ENCODE peak calls at places on chromosomes 1 and 21, in eight cellular contexts. V, R, K, M, Q, J, H and F are unnamed samples.
A peak's percentile ranks its signal among the peaks of the same experiment; 100 is the strongest.

GRCh38 chr1:11749203-11749689 is 12.7 kb upstream of the C1orf167 start:
- DNase-seq in V (no peak), R (no peak), K (no peak), M (peak; percentile 37), Q (no peak), J (no peak), H (peak; percentile 28), F (no peak)

GRCh38 chr21:35909456-35910178 is 150.7 kb downstream of the SETD4 start:
- DNase-seq in V (no peak), R (no peak), K (no peak), M (no peak), Q (no peak), J (no peak), H (no peak), F (no peak)

GRCh38 chr1:87463917-87464565 is 135.4 kb downstream of the LMO4 start:
- DNase-seq in V (no peak), R (no peak), K (no peak), M (peak; percentile 74), Q (no peak), J (no peak), H (no peak), F (no peak)

GRCh38 chr1:183506561-183506960 is 34.3 kb downstream of the SMG7 start:
- DNase-seq in V (no peak), R (no peak), K (no peak), M (no peak), Q (no peak), J (no peak), H (no peak), F (no peak)

GRCh38 chr1:15406911-15407559 is 2.7 kb upstream of the EFHD2 start:
- DNase-seq in V (peak; percentile 71), R (no peak), K (no peak), M (no peak), Q (peak; percentile 69), J (no peak), H (no peak), F (no peak)

GRCh38 chr1:196701144-196701543 is 49.3 kb downstream of the CFH start:
- DNase-seq in V (no peak), R (no peak), K (no peak), M (no peak), Q (no peak), J (no peak), H (no peak), F (no peak)

GRCh38 chr1:9684806-9685205 is 33.3 kb downstream of the PIK3CD start:
- DNase-seq in V (no peak), R (no peak), K (no peak), M (no peak), Q (no peak), J (no peak), H (no peak), F (no peak)

GRCh38 chr1:16905112-16905855 is 9.5 kb downstream of the RNU1-2 start:
- DNase-seq in V (no peak), R (no peak), K (no peak), M (peak; percentile 64), Q (no peak), J (no peak), H (no peak), F (no peak)

GRCh38 chr1:151998611-151999362 is 5.1 kb upstream of the S100A10 start:
- DNase-seq in V (no peak), R (no peak), K (no peak), M (no peak), Q (no peak), J (no peak), H (no peak), F (no peak)

GRCh38 chr1:173628888-173629287 is 6.2 kb upstream of the TEX50 start:
- DNase-seq in V (no peak), R (no peak), K (no peak), M (no peak), Q (no peak), J (no peak), H (no peak), F (no peak)

DNA sequence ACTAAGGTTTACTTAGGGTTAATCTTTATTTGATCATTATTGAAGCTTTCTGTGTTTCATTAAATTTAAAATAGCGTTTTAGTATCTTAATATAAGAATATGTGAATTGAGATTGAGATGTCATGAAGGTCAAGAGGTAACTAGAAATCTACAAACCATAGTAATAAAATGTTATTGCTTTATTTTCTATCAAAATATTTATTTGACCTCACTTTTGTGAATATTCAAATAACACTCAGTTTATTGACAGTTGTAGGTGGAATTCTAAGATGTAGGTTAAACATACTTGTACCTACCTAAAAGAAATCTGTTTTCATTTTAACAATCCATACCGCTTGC is 5.7 kb downstream of the ADGRL2 start:
- DNase-seq in V (no peak), R (no peak), K (no peak), M (no peak), Q (no peak), J (no peak), H (no peak), F (no peak)
- H3K9me3 ChIP-seq in V (no peaks in the 10 kb centered on the region), R (no peaks in the 10 kb centered on the region), K (no peaks in the 10 kb centered on the region), M (no peaks in the 10 kb centered on the region), Q (no peaks in the 10 kb centered on the region), J (no peaks in the 10 kb centered on the region), H (no peaks in the 10 kb centered on the region), F (no peaks in the 10 kb centered on the region)

GRCh38 chr21:44741921-44742320 is 30.5 kb upstream of the TSPEAR start:
- DNase-seq in V (no peak), R (no peak), K (no peak), M (no peak), Q (no peak), J (no peak), H (no peak), F (no peak)
- H3K9me3 ChIP-seq in V (peaks cover 19% of the 10 kb centered on the region), R (peaks cover 7% of the 10 kb centered on the region), K (no peaks in the 10 kb centered on the region), M (peaks cover 7% of the 10 kb centered on the region), Q (peaks cover 27% of the 10 kb centered on the region), J (peaks cover 36% of the 10 kb centered on the region), H (no peaks in the 10 kb centered on the region), F (peaks cover 31% of the 10 kb centered on the region)

GRCh38 chr1:77978293-77978968 is 441 bp downstream of the FUBP1 start:
- DNase-seq in V (peak; percentile 82), R (peak; percentile 35), K (peak; percentile 49), M (peak; percentile 92), Q (peak; percentile 82), J (peak; percentile 89), H (peak; percentile 67), F (peak; percentile 95)
- H3K9me3 ChIP-seq in V (no peaks in the 10 kb centered on the region), R (no peaks in the 10 kb centered on the region), K (no peaks in the 10 kb centered on the region), M (no peaks in the 10 kb centered on the region), Q (no peaks in the 10 kb centered on the region), J (no peaks in the 10 kb centered on the region), H (no peaks in the 10 kb centered on the region), F (no peaks in the 10 kb centered on the region)

GRCh38 chr21:26444646-26445045 is 128.4 kb downstream of the CYYR1 start:
- DNase-seq in V (no peak), R (no peak), K (no peak), M (no peak), Q (no peak), J (no peak), H (no peak), F (no peak)
- H3K9me3 ChIP-seq in V (no peaks in the 10 kb centered on the region), R (no peaks in the 10 kb centered on the region), K (no peaks in the 10 kb centered on the region), M (no peaks in the 10 kb centered on the region), Q (no peaks in the 10 kb centered on the region), J (no peaks in the 10 kb centered on the region), H (no peaks in the 10 kb centered on the region), F (no peaks in the 10 kb centered on the region)

GRCh38 chr1:2797741-2798016 is 3.8 kb downstream of the TTC34 start:
- DNase-seq in V (no peak), R (no peak), K (no peak), M (no peak), Q (no peak), J (no peak), H (no peak), F (no peak)
- H3K9me3 ChIP-seq in V (peaks cover 7% of the 10 kb centered on the region), R (peaks cover 18% of the 10 kb centered on the region), K (no peaks in the 10 kb centered on the region), M (no peaks in the 10 kb centered on the region), Q (peaks cover 21% of the 10 kb centered on the region), J (peaks cover 30% of the 10 kb centered on the region), H (peaks cover 19% of the 10 kb centered on the region), F (peaks cover 27% of the 10 kb centered on the region)

DNA sequence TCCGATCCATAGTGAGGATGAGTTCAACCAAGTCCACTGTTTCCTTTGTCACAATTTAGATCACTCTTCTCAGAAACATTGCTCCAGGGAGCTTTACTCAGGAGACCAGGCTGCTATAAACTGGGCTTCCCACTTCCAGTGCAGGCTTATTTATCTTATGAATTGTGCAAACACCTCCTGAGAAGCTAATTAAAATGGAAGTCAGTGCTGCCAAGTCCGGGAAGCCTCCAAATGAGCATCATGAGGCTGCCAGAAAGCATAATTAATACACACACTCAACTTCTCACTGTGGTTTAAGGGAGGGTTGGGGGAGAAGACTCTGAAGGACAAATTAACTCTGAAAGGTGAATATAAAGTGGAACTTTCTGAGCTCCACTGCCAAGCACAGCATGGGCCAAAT is 145.0 kb upstream of the SGIP1 start:
- DNase-seq in V (no peak), R (no peak), K (no peak), M (no peak), Q (no peak), J (no peak), H (no peak), F (no peak)
- H3K9me3 ChIP-seq in V (peaks cover 8% of the 10 kb centered on the region), R (peaks cover 8% of the 10 kb centered on the region), K (no peaks in the 10 kb centered on the region), M (no peaks in the 10 kb centered on the region), Q (no peaks in the 10 kb centered on the region), J (peaks cover 5% of the 10 kb centered on the region), H (peaks cover 5% of the 10 kb centered on the region), F (no peaks in the 10 kb centered on the region)

DNA sequence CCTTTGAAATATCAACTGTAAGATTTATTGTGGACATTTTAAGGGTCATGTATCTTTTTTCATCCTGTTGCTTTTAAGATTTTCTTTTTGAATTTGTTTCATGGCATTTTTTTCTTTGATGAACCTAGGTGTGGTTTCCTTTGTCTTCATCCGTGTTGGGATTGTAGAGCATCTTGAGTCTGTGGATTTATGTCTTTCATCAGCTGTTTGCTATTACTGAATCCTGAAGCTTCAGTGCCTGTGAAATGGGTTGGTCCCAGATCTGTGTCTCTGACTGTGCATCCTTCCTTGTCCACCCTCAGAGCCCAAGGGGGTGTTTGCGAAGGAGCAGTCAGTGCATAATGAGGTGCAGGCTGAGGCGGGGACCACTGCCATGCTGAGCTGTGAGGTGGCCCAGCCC is 37.3 kb downstream of the OBSCN start:
- DNase-seq in V (no peak), R (no peak), K (no peak), M (no peak), Q (no peak), J (no peak), H (no peak), F (peak; percentile 37)
- H3K9me3 ChIP-seq in V (peaks cover 16% of the 10 kb centered on the region), R (peaks cover 51% of the 10 kb centered on the region), K (peaks cover 5% of the 10 kb centered on the region), M (no peaks in the 10 kb centered on the region), Q (peaks cover 57% of the 10 kb centered on the region), J (peaks cover 59% of the 10 kb centered on the region), H (peaks cover 59% of the 10 kb centered on the region), F (peaks cover 60% of the 10 kb centered on the region)

GRCh38 chr1:158362941-158363340 is 9.2 kb downstream of the CD1E start:
- DNase-seq in V (no peak), R (no peak), K (no peak), M (no peak), Q (no peak), J (no peak), H (no peak), F (no peak)
- H3K9me3 ChIP-seq in V (no peaks in the 10 kb centered on the region), R (no peaks in the 10 kb centered on the region), K (no peaks in the 10 kb centered on the region), M (no peaks in the 10 kb centered on the region), Q (no peaks in the 10 kb centered on the region), J (no peaks in the 10 kb centered on the region), H (no peaks in the 10 kb centered on the region), F (no peaks in the 10 kb centered on the region)